ENCODE peak calls at places on chromosomes 6 and 20, in four cellular contexts. Y is HEK293T, D is OCI-M1, Q is heart right ventricle. S is an unnamed sample.

GRCh38 chr6:1477432-1478090 is 88.2 kb downstream of the FOXF2 start:
- DNase-seq in Y (no peak), D (no peak), Q (no peak), S (no peak)

GRCh38 chr20:51985013-51985415 is 182.7 kb upstream of the SALL4 start:
- DNase-seq in Y (no peak), D (peak), Q (peak), S (no peak)

GRCh38 chr20:50335105-50335504 is 144.5 kb downstream of the CEBPB start:
- DNase-seq in Y (peak), D (peak), Q (no peak), S (no peak)

GRCh38 chr6:26600759-26601158 is 4.0 kb downstream of the ABT1 start:
- DNase-seq in Y (no peak), D (no peak), Q (no peak), S (no peak)

GRCh38 chr6:47016236-47016635 is 25.9 kb downstream of the ADGRF1 start:
- DNase-seq in Y (peak), D (no peak), Q (no peak), S (no peak)

GRCh38 chr6:35973670-35974222 is 50.7 kb downstream of the SLC26A8 start:
- DNase-seq in Y (no peak), D (peak), Q (no peak), S (peak)

GRCh38 chr20:46260480-46260879 is 47.8 kb downstream of the CDH22 start:
- DNase-seq in Y (no peak), D (no peak), Q (peak), S (no peak)

GRCh38 chr6:170405311-170405975 is 98.9 kb downstream of the FAM120B start:
- DNase-seq in Y (no peak), D (no peak), Q (no peak), S (no peak)

GRCh38 chr20:37729909-37730308 is 36.1 kb downstream of the CTNNBL1 start:
- DNase-seq in Y (no peak), D (no peak), Q (no peak), S (no peak)

GRCh38 chr6:147108256-147108910 is 95.8 kb upstream of the STXBP5 start:
- DNase-seq in Y (no peak), D (no peak), Q (no peak), S (no peak)

GRCh38 chr6:108782231-108783041 is 65.8 kb upstream of the ARMC2 start:
- DNase-seq in Y (peak), D (peak), Q (peak), S (peak)

GRCh38 chr6:41190791-41191190 is 10.2 kb downstream of the TREML2 start:
- DNase-seq in Y (no peak), D (no peak), Q (no peak), S (no peak)

GRCh38 chr6:118934461-118935330 is at the start of gene MCM9:
- DNase-seq in Y (peak), D (peak), Q (peak), S (peak)

GRCh38 chr6:50381106-50381415 is 331.3 kb upstream of the DEFB112 start:
- DNase-seq in Y (peak), D (peak), Q (no peak), S (no peak)

GRCh38 chr6:72712921-72713320 is 91.1 kb downstream of the KCNQ5 start:
- DNase-seq in Y (no peak), D (no peak), Q (no peak), S (no peak)

GRCh38 chr20:3045816-3046676 is at the start of gene MRPS26:
- DNase-seq in Y (peak), D (peak), Q (peak), S (peak)

GRCh38 chr20:32966382-32966781 is 37.9 kb downstream of the SUN5 start:
- DNase-seq in Y (no peak), D (no peak), Q (no peak), S (no peak)

GRCh38 chr20:4999788-5000187 is 1.5 kb downstream of the SLC23A2 start:
- DNase-seq in Y (no peak), D (no peak), Q (no peak), S (no peak)

GRCh38 chr6:26520088-26520839 is 17.9 kb upstream of the HMGN4 start:
- DNase-seq in Y (peak), D (peak), Q (peak), S (no peak)

GRCh38 chr20:57968111-57968510 is 258.3 kb upstream of the PMEPA1 start:
- DNase-seq in Y (no peak), D (no peak), Q (no peak), S (no peak)

GRCh38 chr20:38275815-38276550 is 15.4 kb upstream of the KIAA1755 start:
- DNase-seq in Y (no peak), D (peak), Q (no peak), S (no peak)

GRCh38 chr6:2396856-2397640 is 151.6 kb upstream of the GMDS start:
- DNase-seq in Y (no peak), D (no peak), Q (peak), S (peak)

GRCh38 chr6:121112358-121112757 is 221.9 kb downstream of the TBC1D32 start:
- DNase-seq in Y (no peak), D (peak), Q (no peak), S (no peak)

GRCh38 chr6:71044753-71045152 is 87.9 kb upstream of the B3GAT2 start:
- DNase-seq in Y (no peak), D (no peak), Q (no peak), S (no peak)

GRCh38 chr6:53961679-53962370 is 149.4 kb upstream of the MLIP start:
- DNase-seq in Y (no peak), D (no peak), Q (no peak), S (no peak)

GRCh38 chr6:114364295-114364694 is 21.5 kb upstream of the HS3ST5 start:
- DNase-seq in Y (no peak), D (no peak), Q (no peak), S (no peak)

GRCh38 chr20:433300-433975 is 25.3 kb downstream of the RBCK1 start:
- DNase-seq in Y (no peak), D (no peak), Q (no peak), S (no peak)

GRCh38 chr6:159615923-159616322 is 77.1 kb downstream of the SOD2 start:
- DNase-seq in Y (no peak), D (no peak), Q (no peak), S (no peak)

GRCh38 chr6:48916523-48917050 is 546.5 kb downstream of the MMUT start:
- DNase-seq in Y (no peak), D (peak), Q (no peak), S (no peak)

GRCh38 chr6:12279322-12280098 is 10.7 kb upstream of the EDN1 start:
- DNase-seq in Y (no peak), D (peak), Q (no peak), S (no peak)

GRCh38 chr20:1254307-1254706 is 11.8 kb upstream of the SNPH start:
- DNase-seq in Y (no peak), D (peak), Q (no peak), S (no peak)

S was measured in left colon.